ENCODE peak calls at places on chromosomes 12 and 14, in four cellular contexts. One of them, this sample, is unnamed.

GRCh38 chr12:77696183-77696582 is 134.5 kb upstream of the NAV3 start:
- DNase-seq in stomach: no peak
- DNase-seq in HepG2: no peak
- DNase-seq in K562: no peak
- DNase-seq in this sample: no peak

GRCh38 chr12:60106207-60106606 is 510.4 kb downstream of the SLC16A7 start:
- DNase-seq in stomach: no peak
- DNase-seq in HepG2: no peak
- DNase-seq in K562: no peak
- DNase-seq in this sample: no peak

GRCh38 chr12:108677381-108677780 is 43.7 kb upstream of the SELPLG start:
- DNase-seq in stomach: no peak
- DNase-seq in HepG2: no peak
- DNase-seq in K562: no peak
- DNase-seq in this sample: no peak

GRCh38 chr14:98958048-98959031 is 313.7 kb downstream of the BCL11B start:
- DNase-seq in stomach: no peak
- DNase-seq in HepG2: no peak
- DNase-seq in K562: no peak
- DNase-seq in this sample: no peak

GRCh38 chr14:102472815-102473158 is 36.8 kb downstream of the ANKRD9 start:
- DNase-seq in stomach: no peak
- DNase-seq in HepG2: no peak
- DNase-seq in K562: no peak
- DNase-seq in this sample: peak; percentile 82

GRCh38 chr14:69685217-69685616 is 73.8 kb downstream of the SUSD6 start:
- DNase-seq in stomach: no peak
- DNase-seq in HepG2: no peak
- DNase-seq in K562: peak; percentile 22
- DNase-seq in this sample: no peak

GRCh38 chr12:131436922-131437705 is 273.8 kb upstream of the SFSWAP start:
- DNase-seq in stomach: peak; percentile 9
- DNase-seq in HepG2: no peak
- DNase-seq in K562: no peak
- DNase-seq in this sample: no peak

GRCh38 chr12:4393211-4393610 is 13.7 kb upstream of the FGF23 start:
- DNase-seq in stomach: no peak
- DNase-seq in HepG2: no peak
- DNase-seq in K562: no peak
- DNase-seq in this sample: no peak

GRCh38 chr12:2284857-2285256 is 232.1 kb downstream of the CACNA1C start:
- DNase-seq in stomach: peak; percentile 66
- DNase-seq in HepG2: peak; percentile 29
- DNase-seq in K562: peak; percentile 27
- DNase-seq in this sample: peak; percentile 60

GRCh38 chr14:53285064-53285463 is 131.9 kb upstream of the DDHD1 start:
- DNase-seq in stomach: no peak
- DNase-seq in HepG2: no peak
- DNase-seq in K562: no peak
- DNase-seq in this sample: no peak

GRCh38 chr14:33839193-33840076 is 111.4 kb downstream of the EGLN3 start:
- DNase-seq in stomach: peak; percentile 54
- DNase-seq in HepG2: peak; percentile 58
- DNase-seq in K562: peak; percentile 57
- DNase-seq in this sample: peak; percentile 19

GRCh38 chr14:100611811-100612480 is 24.7 kb upstream of the BEGAIN start:
- DNase-seq in stomach: no peak
- DNase-seq in HepG2: no peak
- DNase-seq in K562: no peak
- DNase-seq in this sample: no peak

GRCh38 chr14:66709292-66709691 is 201.3 kb downstream of the GPHN start:
- DNase-seq in stomach: no peak
- DNase-seq in HepG2: peak; percentile 8
- DNase-seq in K562: no peak
- DNase-seq in this sample: no peak

GRCh38 chr12:95762123-95762785 is 28.3 kb downstream of the NTN4 start:
- DNase-seq in stomach: peak; percentile 47
- DNase-seq in HepG2: peak; percentile 95
- DNase-seq in K562: no peak
- DNase-seq in this sample: no peak

GRCh38 chr14:89720076-89720687 is 234.3 kb downstream of the EFCAB11 start:
- DNase-seq in stomach: no peak
- DNase-seq in HepG2: no peak
- DNase-seq in K562: no peak
- DNase-seq in this sample: no peak

GRCh38 chr12:13230500-13230899 is 34.0 kb downstream of the EMP1 start:
- DNase-seq in stomach: no peak
- DNase-seq in HepG2: no peak
- DNase-seq in K562: no peak
- DNase-seq in this sample: no peak

GRCh38 chr14:41699506-41699905 is 92.8 kb downstream of the LRFN5 start:
- DNase-seq in stomach: no peak
- DNase-seq in HepG2: no peak
- DNase-seq in K562: no peak
- DNase-seq in this sample: no peak

GRCh38 chr14:23951590-23952143 is 1.9 kb upstream of the DHRS4 start:
- DNase-seq in stomach: no peak
- DNase-seq in HepG2: peak; percentile 89
- DNase-seq in K562: no peak
- DNase-seq in this sample: no peak

GRCh38 chr14:38254565-38255407 is 1.1 kb downstream of the CLEC14A start:
- DNase-seq in stomach: peak; percentile 41
- DNase-seq in HepG2: no peak
- DNase-seq in K562: no peak
- DNase-seq in this sample: no peak

GRCh38 chr14:58746261-58746660 is 108.5 kb downstream of the DACT1 start:
- DNase-seq in stomach: no peak
- DNase-seq in HepG2: no peak
- DNase-seq in K562: no peak
- DNase-seq in this sample: peak; percentile 56

GRCh38 chr12:48601013-48601756 is 31.3 kb upstream of the LALBA start:
- DNase-seq in stomach: no peak
- DNase-seq in HepG2: no peak
- DNase-seq in K562: peak; percentile 55
- DNase-seq in this sample: no peak

GRCh38 chr12:117774986-117775775 is 193.6 kb downstream of the KSR2 start:
- DNase-seq in stomach: no peak
- DNase-seq in HepG2: no peak
- DNase-seq in K562: no peak
- DNase-seq in this sample: no peak

GRCh38 chr12:106871477-106871876 is 84.2 kb upstream of the TMEM263 start:
- DNase-seq in stomach: no peak
- DNase-seq in HepG2: no peak
- DNase-seq in K562: no peak
- DNase-seq in this sample: no peak

GRCh38 chr12:104648746-104649145 is 192.0 kb downstream of the CHST11 start:
- DNase-seq in stomach: no peak
- DNase-seq in HepG2: no peak
- DNase-seq in K562: no peak
- DNase-seq in this sample: no peak

GRCh38 chr12:905273-906076 is 44.0 kb downstream of the RAD52 start:
- DNase-seq in stomach: no peak
- DNase-seq in HepG2: no peak
- DNase-seq in K562: no peak
- DNase-seq in this sample: no peak

GRCh38 chr14:97052001-97052400 is 254.8 kb downstream of the VRK1 start:
- DNase-seq in stomach: no peak
- DNase-seq in HepG2: no peak
- DNase-seq in K562: no peak
- DNase-seq in this sample: no peak

GRCh38 chr14:97056086-97056485 is 258.9 kb downstream of the VRK1 start:
- DNase-seq in stomach: no peak
- DNase-seq in HepG2: no peak
- DNase-seq in K562: no peak
- DNase-seq in this sample: peak; percentile 8

GRCh38 chr14:97057238-97057637 is 260.1 kb downstream of the VRK1 start:
- DNase-seq in stomach: no peak
- DNase-seq in HepG2: no peak
- DNase-seq in K562: no peak
- DNase-seq in this sample: no peak

GRCh38 chr14:97058071-97058470 is 260.9 kb downstream of the VRK1 start:
- DNase-seq in stomach: no peak
- DNase-seq in HepG2: no peak
- DNase-seq in K562: no peak
- DNase-seq in this sample: no peak

DNA sequence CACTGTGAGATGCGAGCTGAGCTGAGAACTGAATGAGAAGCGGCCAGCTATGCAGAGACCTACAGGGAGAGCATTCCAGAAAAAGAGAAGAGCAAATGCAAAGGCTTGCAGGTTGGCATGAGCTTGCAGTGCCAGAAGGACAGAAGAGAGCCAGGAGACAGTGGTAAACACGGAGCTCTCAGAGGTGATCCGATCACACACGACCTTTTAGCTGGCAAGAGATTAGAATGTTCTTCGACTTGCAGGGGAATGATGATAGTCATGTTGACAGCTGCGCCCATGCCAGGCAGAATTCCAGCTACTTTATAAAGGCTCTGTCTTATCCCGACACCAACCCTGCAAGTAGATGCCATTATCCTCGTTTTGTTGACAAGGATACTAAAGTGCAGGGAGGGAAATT is 256.8 kb downstream of the VRK1 start:
- DNase-seq in stomach: no peak
- DNase-seq in HepG2: no peak
- DNase-seq in K562: no peak
- DNase-seq in this sample: no peak
- TF ChIP-seq POLR2A in stomach: no peak
- TF ChIP-seq POLR2A in HepG2: no peak
- TF ChIP-seq POLR2A in K562: no peak
- TF ChIP-seq POLR2A in this sample: no peak

DNA sequence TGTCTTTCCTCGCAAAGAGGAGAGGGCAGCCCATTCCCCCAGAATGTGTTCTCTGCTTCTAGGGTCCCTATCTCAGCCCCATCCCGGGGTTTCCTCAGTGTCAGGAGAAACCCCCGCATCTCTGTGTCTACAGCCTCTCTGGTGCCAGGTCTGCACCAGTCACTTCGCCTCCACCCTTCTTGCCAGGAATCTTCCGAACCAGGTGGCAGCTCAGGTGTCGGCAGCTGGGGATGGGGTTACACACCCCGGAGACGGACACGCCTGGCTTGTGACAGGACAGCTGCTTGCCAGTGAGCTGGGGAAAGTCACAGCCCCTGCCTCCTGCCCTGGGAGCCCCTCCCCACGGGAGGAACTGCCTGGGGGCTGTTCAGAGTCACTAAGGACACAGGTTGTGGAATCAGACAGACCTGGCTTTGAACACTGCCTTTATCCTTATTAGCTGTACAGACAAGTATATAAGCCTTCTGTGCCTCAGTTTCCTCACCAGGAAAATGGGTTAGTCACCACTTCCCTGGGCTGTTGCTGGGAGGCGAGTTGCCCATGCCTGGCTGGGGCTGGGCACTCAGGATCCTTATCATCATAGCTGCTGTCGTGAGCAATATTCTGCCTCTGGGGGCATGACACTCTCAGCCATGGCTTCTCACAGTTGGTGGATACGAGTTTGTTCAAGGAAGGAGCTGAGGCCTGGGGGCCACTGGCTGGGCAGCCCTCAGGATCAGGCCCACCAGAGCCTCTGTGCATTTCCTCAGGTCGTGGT is 10.8 kb downstream of the HIP1R start:
- DNase-seq in stomach: no peak
- DNase-seq in HepG2: no peak
- DNase-seq in K562: no peak
- DNase-seq in this sample: no peak
- H3K4me1 ChIP-seq in stomach: peaks cover 54% of the 10 kb centered on the region
- H3K4me1 ChIP-seq in HepG2: peaks cover 38% of the 10 kb centered on the region
- H3K4me1 ChIP-seq in K562: no peaks in the 10 kb centered on the region
- H3K4me1 ChIP-seq in this sample: no peaks in the 10 kb centered on the region

GRCh38 chr12:122088181-122088810 is 9.7 kb downstream of the MLXIP start:
- DNase-seq in stomach: no peak
- DNase-seq in HepG2: no peak
- DNase-seq in K562: no peak
- DNase-seq in this sample: no peak

GRCh38 chr12:122086088-122086487 is 7.5 kb downstream of the MLXIP start:
- DNase-seq in stomach: no peak
- DNase-seq in HepG2: no peak
- DNase-seq in K562: no peak
- DNase-seq in this sample: no peak

GRCh38 chr12:122089080-122089479 is 10.5 kb downstream of the MLXIP start:
- DNase-seq in stomach: no peak
- DNase-seq in HepG2: no peak
- DNase-seq in K562: no peak
- DNase-seq in this sample: no peak

GRCh38 chr12:122086641-122087285 is 8.2 kb downstream of the MLXIP start:
- DNase-seq in stomach: no peak
- DNase-seq in HepG2: no peak
- DNase-seq in K562: no peak
- DNase-seq in this sample: no peak

DNA sequence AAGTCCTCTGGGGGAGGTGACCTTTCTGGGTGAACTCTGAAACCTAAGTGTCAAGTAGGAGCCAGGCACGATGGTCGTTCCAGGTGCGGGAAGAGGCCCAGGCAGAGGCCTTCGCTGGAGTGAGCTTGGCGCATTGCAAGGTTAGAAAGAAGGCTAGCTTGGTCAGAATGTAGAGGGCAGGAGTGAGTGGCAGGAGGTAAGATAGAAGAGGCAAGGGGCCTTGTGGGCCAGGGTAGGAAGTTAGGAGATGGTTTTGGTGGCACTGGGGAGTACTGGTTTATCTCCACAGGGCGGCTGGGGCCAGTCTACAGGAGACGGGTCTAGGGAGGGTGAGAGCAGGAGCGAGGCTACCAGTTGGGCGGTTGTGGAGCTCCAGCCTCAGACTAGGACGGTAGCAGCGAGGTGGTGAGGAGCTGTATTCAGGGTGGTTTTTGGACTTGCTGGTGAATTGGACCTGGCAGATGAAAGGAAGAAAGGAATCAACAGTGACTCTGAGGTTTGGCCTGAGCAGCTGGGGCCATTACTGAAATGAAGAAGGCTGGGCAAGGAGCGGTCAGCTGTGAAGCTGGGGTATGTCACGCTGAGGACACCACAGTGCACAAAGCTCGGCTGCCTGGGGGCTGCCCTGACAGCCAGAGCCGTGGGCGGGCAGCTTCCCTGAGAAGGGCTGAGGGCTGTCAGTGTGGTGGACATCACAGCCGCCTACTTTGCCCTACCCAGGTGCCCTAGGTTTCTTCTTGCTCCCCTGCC is 9.1 kb downstream of the MLXIP start:
- DNase-seq in stomach: no peak
- DNase-seq in HepG2: no peak
- DNase-seq in K562: no peak
- DNase-seq in this sample: no peak
- TF ChIP-seq POLR2AphosphoS5 in stomach: no peak
- TF ChIP-seq POLR2AphosphoS5 in HepG2: no peak
- TF ChIP-seq POLR2AphosphoS5 in K562: no peak
- TF ChIP-seq POLR2AphosphoS5 in this sample: no peak

DNA sequence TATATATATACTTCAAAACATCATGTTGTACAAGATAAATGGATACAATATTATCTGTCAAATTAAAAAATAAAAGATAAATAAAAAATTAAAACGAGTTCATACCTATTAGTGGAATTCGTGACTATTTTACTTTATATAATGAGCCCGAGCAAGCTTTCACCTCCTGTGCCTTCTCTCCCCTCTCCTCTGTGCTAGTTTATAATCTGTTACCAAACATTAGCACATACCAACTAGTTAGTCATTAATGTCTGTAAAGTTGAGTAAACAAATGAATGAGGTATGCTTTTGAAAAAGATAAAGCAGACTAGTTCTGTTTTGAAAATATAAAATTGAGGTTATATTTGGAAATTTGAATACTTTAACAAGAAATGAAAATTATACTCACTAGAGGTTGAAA is 84.0 kb downstream of the LRRC9 start:
- DNase-seq in stomach: no peak
- DNase-seq in HepG2: peak; percentile 17
- DNase-seq in K562: no peak
- DNase-seq in this sample: no peak
- TF ChIP-seq POLR2A in stomach: no peak
- TF ChIP-seq POLR2A in HepG2: no peak
- TF ChIP-seq POLR2A in K562: no peak
- TF ChIP-seq POLR2A in this sample: no peak

This sample was measured in prostate gland.